ENCODE peak calls at places on chromosomes 7 and 10, in seven cellular contexts. L is upper lobe of right lung; U is GM19239; H is activated CD4-positive, alpha-beta T cell treated with anti-CD3 and anti-CD28 coated beads, Interleukin-2, amount 50 U/mL, for 48 hours; W is GM20000; X is B cell; F is lower leg skin. C is an unnamed sample.

GRCh38 chr10:66252986-66253385 is 672.9 kb upstream of the LRRTM3 start:
- DNase-seq in L (no peak), U (no peak), H (no peak), W (no peak), X (no peak), F (no peak), C (no peak)

GRCh38 chr10:51023611-51024010 is 50.7 kb upstream of the PRKG1 start:
- DNase-seq in L (no peak), U (no peak), H (no peak), W (no peak), X (no peak), F (no peak), C (no peak)

GRCh38 chr7:151665363-151665762 is 145.7 kb upstream of the RHEB start:
- DNase-seq in L (no peak), U (no peak), H (no peak), W (no peak), X (no peak), F (no peak), C (no peak)

GRCh38 chr7:36207451-36208291 is 54.6 kb downstream of the EEPD1 start:
- DNase-seq in L (no peak), U (no peak), H (peak), W (no peak), X (no peak), F (peak), C (no peak)

GRCh38 chr7:42843209-42843800 is 68.6 kb downstream of the C7orf25 start:
- DNase-seq in L (peak), U (no peak), H (no peak), W (peak), X (no peak), F (no peak), C (peak)

GRCh38 chr7:115070311-115070710 is 148.4 kb downstream of the MDFIC start:
- DNase-seq in L (no peak), U (no peak), H (no peak), W (no peak), X (no peak), F (no peak), C (no peak)

GRCh38 chr7:105198223-105198622 is 184.2 kb downstream of the KMT2E start:
- DNase-seq in L (no peak), U (no peak), H (no peak), W (no peak), X (no peak), F (no peak), C (no peak)

GRCh38 chr10:68406111-68406814 is 814 bp downstream of the RUFY2 start:
- DNase-seq in L (peak), U (peak), H (peak), W (peak), X (peak), F (peak), C (peak)

GRCh38 chr10:28946479-28946878 is 269.2 kb downstream of the BAMBI start:
- DNase-seq in L (no peak), U (no peak), H (no peak), W (no peak), X (no peak), F (no peak), C (no peak)

GRCh38 chr10:97514344-97514743 is 15.6 kb downstream of the UBTD1 start:
- DNase-seq in L (no peak), U (no peak), H (no peak), W (no peak), X (no peak), F (no peak), C (no peak)

GRCh38 chr10:14773551-14774213 is 1.0 kb downstream of the FAM107B start:
- DNase-seq in L (no peak), U (no peak), H (no peak), W (no peak), X (no peak), F (no peak), C (no peak)

GRCh38 chr10:17616403-17617030 is 657 bp downstream of the HACD1 start:
- DNase-seq in L (peak), U (peak), H (peak), W (peak), X (no peak), F (peak), C (peak)

GRCh38 chr7:73519867-73520672 is 2.0 kb downstream of the BAZ1B start:
- DNase-seq in L (no peak), U (no peak), H (peak), W (no peak), X (peak), F (no peak), C (peak)

GRCh38 chr10:101066146-101066889 is 4.5 kb downstream of the KAZALD1 start:
- DNase-seq in L (peak), U (peak), H (peak), W (peak), X (peak), F (peak), C (peak)

GRCh38 chr7:28046035-28046434 is 134.6 kb downstream of the JAZF1 start:
- DNase-seq in L (no peak), U (no peak), H (no peak), W (no peak), X (no peak), F (no peak), C (no peak)

GRCh38 chr10:35236739-35237138 is 99.6 kb upstream of the CCNY start:
- DNase-seq in L (no peak), U (no peak), H (no peak), W (no peak), X (no peak), F (no peak), C (no peak)

GRCh38 chr10:99785646-99786045 is 3.2 kb downstream of the ABCC2 start:
- DNase-seq in L (no peak), U (no peak), H (no peak), W (no peak), X (no peak), F (no peak), C (no peak)

GRCh38 chr10:26517141-26517890 is 79.2 kb downstream of the APBB1IP start:
- DNase-seq in L (no peak), U (no peak), H (no peak), W (no peak), X (no peak), F (no peak), C (no peak)

GRCh38 chr10:61989995-61990760 is 88.7 kb downstream of the ARID5B start:
- DNase-seq in L (no peak), U (no peak), H (no peak), W (no peak), X (no peak), F (no peak), C (no peak)

GRCh38 chr7:55111007-55111406 is 92.2 kb downstream of the EGFR start:
- DNase-seq in L (no peak), U (no peak), H (no peak), W (no peak), X (no peak), F (no peak), C (no peak)

GRCh38 chr10:6400331-6400730 is 179.7 kb downstream of the PRKCQ start:
- DNase-seq in L (no peak), U (no peak), H (no peak), W (no peak), X (no peak), F (no peak), C (no peak)

GRCh38 chr10:74474022-74474713 is 323.1 kb downstream of the ADK start:
- DNase-seq in L (no peak), U (no peak), H (no peak), W (no peak), X (no peak), F (no peak), C (no peak)

GRCh38 chr10:32142646-32143045 is 86.4 kb upstream of the KIF5B start:
- DNase-seq in L (no peak), U (no peak), H (no peak), W (no peak), X (no peak), F (no peak), C (no peak)

GRCh38 chr10:124648738-124649137 is 95.4 kb downstream of the FAM53B start:
- DNase-seq in L (no peak), U (peak), H (peak), W (peak), X (no peak), F (no peak), C (peak)

GRCh38 chr7:46853451-46853850 is 728.5 kb downstream of the TNS3 start:
- DNase-seq in L (no peak), U (no peak), H (no peak), W (no peak), X (no peak), F (no peak), C (no peak)

GRCh38 chr10:72234560-72235095 is 18.6 kb upstream of the ASCC1 start:
- DNase-seq in L (no peak), U (no peak), H (no peak), W (no peak), X (no peak), F (no peak), C (no peak)

GRCh38 chr7:131507592-131508331 is 48.7 kb downstream of the PODXL start:
- DNase-seq in L (peak), U (peak), H (peak), W (peak), X (peak), F (peak), C (peak)

GRCh38 chr7:157310676-157311185 is 26.1 kb upstream of the DNAJB6 start:
- DNase-seq in L (no peak), U (no peak), H (no peak), W (no peak), X (no peak), F (no peak), C (no peak)

GRCh38 chr10:1687190-1687589 is 50.1 kb downstream of the ADARB2 start:
- DNase-seq in L (no peak), U (no peak), H (no peak), W (no peak), X (no peak), F (no peak), C (no peak)

GRCh38 chr10:114893248-114893647 is 44.7 kb upstream of the TRUB1 start:
- DNase-seq in L (no peak), U (no peak), H (no peak), W (no peak), X (no peak), F (no peak), C (no peak)

GRCh38 chr10:48365668-48366067 is 59.2 kb downstream of the MAPK8 start:
- DNase-seq in L (no peak), U (no peak), H (no peak), W (no peak), X (no peak), F (no peak), C (no peak)

GRCh38 chr7:40608321-40609075 is 473.7 kb downstream of the SUGCT start:
- DNase-seq in L (no peak), U (no peak), H (no peak), W (no peak), X (no peak), F (no peak), C (no peak)

C was measured in activated CD8-positive, alpha-beta T cell treated with anti-CD3 and anti-CD28 coated beads, Interleukin-2, amount 10 ng/mL, durations not matched to agents 7 days and 5 days.